ENCODE peak calls at places on chromosomes 4 and X, in seven cellular contexts. C is right atrium auricular region, Z is lower leg skin, N is kidney glomerular epithelial cell, Q is kidney tubule cell, V is HEK293T, F is colonic mucosa. S is an unnamed sample.

GRCh38 chr4:75916091-75916661 is 13.9 kb upstream of the PPEF2 start:
- DNase-seq in Z (no peak), Q (peak), F (peak), V (peak), N (peak), C (no peak), S (peak)

GRCh38 chrX:144715356-144715755 is 531.9 kb upstream of the SPANXN1 start:
- DNase-seq in F (no peak), C (no peak), N (no peak), Q (peak), V (no peak), Z (no peak), S (no peak)

GRCh38 chr4:61770456-61770855 is 570.3 kb downstream of the ADGRL3 start:
- DNase-seq in V (no peak), N (no peak), Q (no peak), F (no peak), C (no peak), Z (no peak), S (no peak)

GRCh38 chr4:2804449-2804972 is 11.6 kb downstream of the SH3BP2 start:
- DNase-seq in Z (peak), F (no peak), Q (no peak), N (no peak), C (no peak), V (no peak), S (no peak)

GRCh38 chr4:73589261-73589847 is 30.9 kb downstream of the RASSF6 start:
- DNase-seq in V (peak), Z (no peak), Q (no peak), N (no peak), C (no peak), F (no peak), S (no peak)

GRCh38 chrX:46573896-46574336 is 351 bp downstream of the CHST7 start:
- DNase-seq in Z (peak), Q (peak), V (peak), N (peak), C (no peak), F (peak), S (no peak)

GRCh38 chr4:3369781-3370660 is 71.7 kb upstream of the HGFAC start:
- DNase-seq in Q (peak), C (peak), V (no peak), F (no peak), Z (no peak), N (peak), S (no peak)

GRCh38 chrX:51614353-51614752 is 4.4 kb downstream of the CENPVL3 start:
- DNase-seq in F (no peak), Z (no peak), N (peak), C (no peak), Q (peak), V (peak), S (peak)

GRCh38 chrX:150088766-150089518 is 150.7 kb upstream of the EOLA2 start:
- DNase-seq in Z (no peak), Q (no peak), C (no peak), N (no peak), V (no peak), F (no peak), S (no peak)

GRCh38 chr4:120964596-120964995 is 42.1 kb upstream of the PRDM5 start:
- DNase-seq in F (no peak), N (no peak), Z (no peak), C (no peak), Q (no peak), V (no peak), S (no peak)

GRCh38 chr4:165748321-165748720 is 124.7 kb upstream of the TLL1 start:
- DNase-seq in N (no peak), Q (no peak), F (no peak), V (no peak), Z (no peak), C (no peak), S (no peak)

GRCh38 chrX:9704876-9705465 is 60.7 kb downstream of the GPR143 start:
- DNase-seq in N (no peak), F (no peak), C (no peak), Q (no peak), Z (no peak), V (no peak), S (no peak)

GRCh38 chr4:74608151-74608949 is 163.4 kb downstream of the AREG start:
- DNase-seq in C (no peak), N (peak), F (no peak), V (no peak), Z (no peak), Q (peak), S (no peak)

GRCh38 chr4:121428721-121429120 is 47.9 kb upstream of the QRFPR start:
- DNase-seq in Q (no peak), F (no peak), Z (no peak), C (no peak), V (no peak), N (no peak), S (no peak)

GRCh38 chrX:133218329-133218728 is at the start of gene TFDP3:
- DNase-seq in Q (no peak), N (no peak), F (no peak), C (no peak), Z (no peak), V (no peak), S (no peak)

GRCh38 chr4:80539190-80539589 is 203.7 kb downstream of the CFAP299 start:
- DNase-seq in C (no peak), Z (no peak), V (peak), Q (no peak), N (no peak), F (no peak), S (no peak)

GRCh38 chr4:163748474-163748873 is 254.0 kb downstream of the TMA16 start:
- DNase-seq in N (no peak), Q (peak), C (no peak), Z (no peak), V (peak), F (no peak), S (no peak)

GRCh38 chrX:91081873-91082272 is 352.8 kb upstream of the PABPC5 start:
- DNase-seq in Z (no peak), C (no peak), N (no peak), F (no peak), V (no peak), Q (no peak), S (no peak)

GRCh38 chrX:48826135-48826875 is at the start of gene ERAS:
- DNase-seq in N (no peak), V (no peak), Q (no peak), F (no peak), Z (no peak), C (no peak), S (no peak)

GRCh38 chr4:98345838-98346237 is 84.7 kb downstream of the RAP1GDS1 start:
- DNase-seq in V (peak), Q (no peak), Z (no peak), F (no peak), C (no peak), N (no peak), S (no peak)

GRCh38 chr4:164536829-164537228 is 217.1 kb upstream of the SMIM31 start:
- DNase-seq in N (peak), Q (peak), F (no peak), C (no peak), V (no peak), Z (no peak), S (peak)

GRCh38 chr4:125728568-125728967 is 413.8 kb downstream of the FAT4 start:
- DNase-seq in N (peak), F (no peak), V (no peak), Q (peak), C (no peak), Z (no peak), S (peak)

GRCh38 chr4:152500798-152501434 is 35.0 kb downstream of the FBXW7 start:
- DNase-seq in V (peak), Q (peak), N (peak), C (no peak), Z (no peak), F (peak), S (peak)

GRCh38 chrX:118577041-118577440 is 81.4 kb downstream of the DOCK11 start:
- DNase-seq in F (no peak), Q (peak), N (no peak), V (no peak), C (no peak), Z (no peak), S (no peak)

GRCh38 chr4:5144384-5144783 is 93.1 kb downstream of the STK32B start:
- DNase-seq in C (no peak), V (no peak), N (no peak), Q (no peak), Z (no peak), F (no peak), S (no peak)

GRCh38 chrX:5788930-5789329 is 439.7 kb downstream of the NLGN4X start:
- DNase-seq in N (no peak), V (no peak), F (no peak), C (no peak), Q (no peak), Z (no peak), S (no peak)

GRCh38 chr4:78938474-78938867 is 767 bp downstream of the PAQR3 start:
- DNase-seq in V (no peak), N (peak), Z (no peak), F (no peak), Q (peak), C (no peak), S (no peak)

GRCh38 chr4:166415749-166416148 is 542.7 kb downstream of the TLL1 start:
- DNase-seq in F (no peak), C (no peak), V (no peak), Z (no peak), N (no peak), Q (no peak), S (no peak)

GRCh38 chr4:81773557-81773956 is 301.9 kb upstream of the RASGEF1B start:
- DNase-seq in V (no peak), Z (no peak), C (no peak), N (no peak), F (no peak), Q (no peak), S (no peak)

GRCh38 chr4:146477054-146477453 is 44.7 kb downstream of the SLC10A7 start:
- DNase-seq in F (no peak), Z (no peak), N (no peak), Q (no peak), C (no peak), V (no peak), S (no peak)

GRCh38 chr4:173171098-173171497 is 2.5 kb downstream of the GALNT7 start:
- DNase-seq in Z (no peak), Q (peak), C (no peak), N (peak), V (peak), F (no peak), S (no peak)

GRCh38 chrX:105313596-105313995 is 93.1 kb upstream of the TEX13A start:
- DNase-seq in Z (no peak), C (no peak), N (no peak), V (no peak), F (no peak), Q (no peak), S (no peak)

GRCh38 chrX:2342281-2342688 is 158.5 kb downstream of the DHRSX start:
- DNase-seq in N (no peak), C (peak), V (no peak), Z (peak), Q (no peak), F (no peak), S (no peak)

S was measured in epithelial cell of proximal tubule.